ENCODE peak calls at places on chromosomes 6 and 20, in four cellular contexts. G is epithelial cell of esophagus, J is AG04450, C is activated B cell treated with CpG ODN at 0.5 μM for 24 hours. A is an unnamed sample.

GRCh38 chr6:15417811-15418210 is 171.9 kb downstream of the JARID2 start:
- DNase-seq in C (no peak), J (peak; percentile 23), G (peak; percentile 93), A (no peak)

GRCh38 chr6:119533603-119534279 is 184.2 kb upstream of the MAN1A1 start:
- DNase-seq in G (peak; percentile 89), C (no peak), J (peak; percentile 18), A (no peak)

GRCh38 chr20:57543754-57544153 is 17.2 kb upstream of the PCK1 start:
- DNase-seq in G (no peak), C (no peak), J (no peak), A (no peak)

GRCh38 chr6:35142578-35142977 is 1.4 kb upstream of the TCP11 start:
- DNase-seq in C (no peak), J (no peak), G (no peak), A (no peak)

GRCh38 chr6:23445157-23445710 is 680.8 kb upstream of the NRSN1 start:
- DNase-seq in J (no peak), G (no peak), C (no peak), A (no peak)

GRCh38 chr6:41519748-41520699 is 26.2 kb upstream of the FOXP4 start:
- DNase-seq in J (no peak), C (no peak), G (no peak), A (no peak)

GRCh38 chr20:50734730-50735679 is 3.6 kb downstream of the PARD6B start:
- DNase-seq in G (no peak), J (no peak), C (no peak), A (no peak)

GRCh38 chr6:24549674-24550418 is 55.1 kb downstream of the ALDH5A1 start:
- DNase-seq in J (no peak), G (peak; percentile 20), C (no peak), A (no peak)

GRCh38 chr20:23136893-23137745 is 51.0 kb upstream of the CD93 start:
- DNase-seq in J (no peak), C (no peak), G (peak; percentile 96), A (no peak)

GRCh38 chr6:112511441-112511840 is 164.3 kb downstream of the RFPL4B start:
- DNase-seq in G (peak; percentile 46), J (no peak), C (no peak), A (no peak)

GRCh38 chr6:136609878-136610706 is 59.9 kb upstream of the MAP7 start:
- DNase-seq in J (peak; percentile 98), G (peak; percentile 98), C (no peak), A (no peak)

GRCh38 chr6:35691027-35691824 is 2.5 kb upstream of the FKBP5 start:
- DNase-seq in C (no peak), J (no peak), G (peak; percentile 44), A (no peak)

GRCh38 chr20:63580796-63581461 is 6.9 kb upstream of the HELZ2 start:
- DNase-seq in G (peak; percentile 85), J (no peak), C (no peak), A (no peak)

GRCh38 chr6:44001318-44001868 is 125.9 kb downstream of the MRPL14 start:
- DNase-seq in G (peak; percentile 11), C (no peak), J (no peak), A (no peak)

GRCh38 chr6:168582581-168582981 is 141.6 kb downstream of the SMOC2 start:
- DNase-seq in J (no peak), G (no peak), C (no peak), A (no peak)

GRCh38 chr6:140542858-140543257 is 1168.4 kb upstream of the CITED2 start:
- DNase-seq in C (no peak), G (no peak), J (no peak), A (no peak)

GRCh38 chr6:38336922-38337321 is 302.8 kb downstream of the BTBD9 start:
- DNase-seq in G (no peak), J (no peak), C (no peak), A (no peak)

GRCh38 chr6:39684790-39685485 is 40.3 kb downstream of the KIF6 start:
- DNase-seq in J (no peak), C (no peak), G (peak; percentile 15), A (no peak)

GRCh38 chr20:43189614-43190331 is at the start of gene PTPRT:
- DNase-seq in G (no peak), C (no peak), J (no peak), A (no peak)

GRCh38 chr6:168035098-168035660 is 37.7 kb downstream of the KIF25 start:
- DNase-seq in J (peak; percentile 27), G (peak; percentile 43), C (no peak), A (peak; percentile 32)

GRCh38 chr6:169490409-169490708 is 211.5 kb downstream of the WDR27 start:
- DNase-seq in G (no peak), J (no peak), C (no peak), A (no peak)

GRCh38 chr6:107928984-107929383 is 29.0 kb downstream of the SEC63 start:
- DNase-seq in J (no peak), C (no peak), G (no peak), A (no peak)

GRCh38 chr6:152129606-152130249 is 322.2 kb downstream of the ESR1 start:
- DNase-seq in J (peak; percentile 10), G (no peak), C (no peak), A (no peak)

GRCh38 chr6:170152989-170153388 is 137.9 kb downstream of the DLL1 start:
- DNase-seq in J (no peak), G (peak; percentile 80), C (no peak), A (no peak)

GRCh38 chr6:16108996-16109658 is 19.8 kb upstream of the MYLIP start:
- DNase-seq in J (no peak), G (no peak), C (no peak), A (no peak)

GRCh38 chr6:43938178-43939101 is 168.4 kb downstream of the VEGFA start:
- DNase-seq in G (no peak), C (no peak), J (no peak), A (no peak)

DNA sequence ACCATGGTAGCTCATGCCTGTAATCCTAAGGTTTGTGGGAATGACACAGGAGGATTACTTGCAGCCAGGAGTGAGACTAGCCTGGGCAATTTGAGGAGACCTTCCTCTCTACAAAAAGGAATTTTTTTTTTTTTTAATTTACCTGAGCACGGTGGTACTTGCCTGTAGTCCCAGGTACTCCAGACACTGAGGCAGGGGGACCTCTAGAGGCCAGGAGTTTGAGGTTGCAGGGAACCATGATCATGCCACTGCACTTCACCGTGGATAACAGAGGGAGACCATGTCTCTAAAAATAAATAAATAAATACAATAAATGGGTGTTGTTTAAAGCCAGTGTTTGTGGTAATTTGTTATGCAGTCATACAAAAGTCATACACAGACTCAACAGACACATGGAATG is 2.4 kb upstream of the HLA-F start:
- DNase-seq in J (no peak), G (peak; percentile 18), C (no peak), A (no peak)
- TF ChIP-seq CTCF in J (no peak), G (no peak), C (no peak), A (no peak)

GRCh38 chr6:29602564-29603361 is 17.8 kb downstream of the OR2H2 start:
- DNase-seq in J (peak; percentile 3), C (no peak), G (no peak), A (no peak)
- TF ChIP-seq CTCF in J (peak; percentile 30), C (no peak), G (no peak), A (no peak)

GRCh38 chr6:160300076-160300695 is 41.6 kb upstream of the SLC22A2 start:
- DNase-seq in J (no peak), G (peak; percentile 79), C (no peak), A (no peak)

GRCh38 chr6:160299559-160299958 is 40.9 kb upstream of the SLC22A2 start:
- DNase-seq in G (no peak), J (no peak), C (no peak), A (no peak)

GRCh38 chr6:160293844-160294243 is 35.2 kb upstream of the SLC22A2 start:
- DNase-seq in J (no peak), C (no peak), G (peak; percentile 13), A (no peak)

GRCh38 chr6:160301341-160301740 is 42.7 kb upstream of the SLC22A2 start:
- DNase-seq in J (no peak), G (no peak), C (no peak), A (no peak)

DNA sequence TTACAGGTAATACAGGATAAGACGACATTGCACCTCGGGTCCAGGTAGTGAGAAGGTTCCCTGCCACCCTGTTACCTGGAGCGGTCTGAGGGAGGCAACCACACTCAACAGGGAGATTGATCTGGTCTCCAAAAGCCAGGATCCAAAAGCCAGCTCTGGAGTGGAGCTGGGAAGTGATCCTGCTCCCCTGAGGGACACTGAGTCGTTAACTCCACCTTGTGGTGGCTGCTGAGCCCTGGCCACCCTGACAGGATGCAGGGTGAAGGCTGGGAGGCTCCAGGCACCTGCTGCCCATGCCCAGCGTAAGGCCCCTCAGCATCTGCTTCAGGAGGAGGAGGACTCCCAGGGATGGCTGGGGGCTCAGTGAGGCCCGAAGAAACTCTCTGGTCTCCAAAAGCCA is 38.7 kb upstream of the SLC22A2 start:
- DNase-seq in J (no peak), C (no peak), G (peak; percentile 18), A (no peak)
- TF ChIP-seq CTCF in J (no peak), C (no peak), G (no peak), A (no peak)

DNA sequence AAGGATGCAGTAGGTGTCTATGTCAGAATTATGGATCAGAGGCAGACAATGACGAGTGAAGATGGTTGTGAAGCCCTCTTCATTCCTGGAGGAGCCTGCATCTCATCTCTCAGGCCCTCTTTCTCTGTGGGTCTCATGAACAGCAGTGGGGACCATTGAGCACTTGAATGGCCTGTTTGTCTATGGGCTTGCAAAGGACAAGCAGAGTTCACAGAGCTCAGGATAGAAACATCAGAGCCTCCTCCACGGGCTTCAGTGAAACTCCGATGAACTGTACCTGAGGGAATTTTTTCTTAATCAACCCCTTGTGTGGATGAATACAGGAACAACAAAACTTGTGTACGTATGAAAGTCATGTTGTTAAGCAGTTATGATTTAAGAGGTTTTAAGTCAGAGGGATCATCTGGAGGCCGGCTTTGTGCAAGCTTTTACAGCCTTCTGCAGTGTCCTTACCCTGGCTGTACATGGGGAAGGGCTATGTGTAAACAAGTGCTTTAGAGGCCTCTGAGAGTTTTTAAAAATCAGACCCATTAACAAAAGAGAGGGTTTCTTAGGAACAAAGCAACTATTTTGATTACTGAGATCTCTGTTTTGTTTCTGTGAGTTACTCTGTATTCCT is 29.7 kb upstream of the PI16 start:
- DNase-seq in J (no peak), C (no peak), G (no peak), A (no peak)
- TF ChIP-seq CTCF in J (no peak), C (no peak), G (no peak), A (no peak)

GRCh38 chr20:910840-911770 is 5.0 kb downstream of the ANGPT4 start:
- DNase-seq in G (no peak), J (no peak), C (no peak), A (no peak)

GRCh38 chr20:910132-910839 is 5.8 kb downstream of the ANGPT4 start:
- DNase-seq in G (no peak), J (no peak), C (no peak), A (no peak)

GRCh38 chr20:909641-910040 is 6.5 kb downstream of the ANGPT4 start:
- DNase-seq in G (no peak), J (no peak), C (no peak), A (no peak)

GRCh38 chr20:913306-913849 is 2.8 kb downstream of the ANGPT4 start:
- DNase-seq in G (no peak), J (no peak), C (no peak), A (no peak)

GRCh38 chr20:911882-912600 is 4.1 kb downstream of the ANGPT4 start:
- DNase-seq in G (no peak), J (no peak), C (no peak), A (no peak)
- TF ChIP-seq CTCF in G (no peak), J (no peak), C (no peak), A (no peak)